ENCODE peak calls at places on chromosomes 2 and 18, in six cellular contexts. Y is hepatocyte, K is tibial artery, J is heart right ventricle, Z is right lobe of liver, G is IMR-90. X is an unnamed sample. For H3K27me3 and H3K36me3, the result is how much of the 10 kb centered on the place peaks cover.

GRCh38 chr2:207871911-207872310 is 102.2 kb upstream of the FZD5 start:
- DNase-seq in Y (no peak), K (no peak), J (no peak), Z (no peak), G (no peak), X (no peak)

GRCh38 chr2:226799211-226799975 is at the start of gene IRS1:
- DNase-seq in Y (peak), K (peak), J (peak), Z (peak), G (peak), X (peak)

GRCh38 chr18:52000435-52000834 is 339.6 kb upstream of the DCC start:
- DNase-seq in Y (no peak), K (no peak), J (no peak), Z (no peak), G (no peak), X (no peak)

GRCh38 chr2:97067279-97068004 is 27.2 kb downstream of the FAHD2B start:
- DNase-seq in Y (no peak), K (no peak), J (no peak), Z (no peak), G (no peak), X (no peak)

GRCh38 chr2:178229927-178230326 is 35.6 kb downstream of the OSBPL6 start:
- DNase-seq in Y (no peak), K (no peak), J (no peak), Z (no peak), G (no peak), X (peak)

GRCh38 chr2:119383410-119384140 is 16.8 kb downstream of the DBI start:
- DNase-seq in Y (peak), K (no peak), J (no peak), Z (no peak), G (no peak), X (no peak)

GRCh38 chr2:241629762-241630435 is 7.1 kb downstream of the THAP4 start:
- DNase-seq in Y (no peak), K (no peak), J (no peak), Z (no peak), G (peak), X (no peak)

GRCh38 chr2:109370399-109370990 is 241.5 kb downstream of the SH3RF3 start:
- DNase-seq in Y (no peak), K (no peak), J (no peak), Z (no peak), G (no peak), X (no peak)

GRCh38 chr2:238670341-238670681 is 177.6 kb upstream of the TWIST2 start:
- DNase-seq in Y (no peak), K (no peak), J (no peak), Z (no peak), G (no peak), X (no peak)

GRCh38 chr2:56183643-56184499 is at the start of gene CCDC85A:
- DNase-seq in Y (peak), K (peak), J (peak), Z (peak), G (peak), X (peak)
- H3K27me3 ChIP-seq in Y (under half), K (under half), J (half or more), Z (under half), G (under half), X (under half)

GRCh38 chr2:43948370-43948769 is 47.4 kb downstream of the LRPPRC start:
- DNase-seq in Y (no peak), K (no peak), J (no peak), Z (no peak), G (no peak), X (no peak)
- H3K36me3 ChIP-seq in Y (under half), K (half or more), J (half or more), Z (under half), G (under half), X (under half)

GRCh38 chr2:74142340-74142739 is 5.4 kb downstream of the BOLA3 start:
- DNase-seq in Y (no peak), K (no peak), J (no peak), Z (no peak), G (no peak), X (no peak)
- TF ChIP-seq CTCF in Y (no peak), K (no peak), J (no peak), Z (no peak), G (no peak), X (peak)

DNA sequence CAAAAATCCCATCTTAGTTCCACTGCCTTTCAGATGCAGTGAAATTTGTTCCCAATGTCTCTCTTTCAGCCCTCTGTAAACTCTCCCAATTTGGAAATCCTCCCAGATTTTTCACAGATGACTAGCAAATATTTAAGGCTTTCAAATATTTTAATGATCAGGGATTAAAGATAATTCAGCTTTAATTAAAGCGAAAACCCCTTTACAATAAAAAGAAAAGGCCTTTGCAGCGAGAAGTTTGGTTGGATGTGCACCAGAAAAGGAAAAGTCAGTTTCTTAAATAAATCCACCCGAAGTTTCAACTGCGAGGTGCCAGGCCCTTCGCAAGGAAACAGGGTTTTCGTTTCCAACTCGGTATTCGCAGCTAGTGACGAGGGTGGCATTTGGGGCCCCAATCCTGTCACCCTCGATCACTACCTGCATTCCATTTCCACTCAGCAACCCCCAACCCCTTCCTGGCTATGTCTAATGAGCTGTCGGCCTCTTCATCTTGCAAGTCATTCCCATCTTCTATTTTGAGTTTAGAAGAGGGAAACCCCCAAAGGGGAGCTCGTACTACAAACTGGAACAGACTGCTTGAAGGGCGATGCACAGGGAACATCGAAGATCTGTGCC is 1.5 kb downstream of the RAX start:
- DNase-seq in Y (no peak), K (no peak), J (no peak), Z (no peak), G (no peak), X (no peak)
- H3K27me3 ChIP-seq in Y (half or more), K (under half), J (half or more), Z (half or more), G (half or more), X (half or more)

GRCh38 chr2:7693246-7694065 is 776.2 kb downstream of the RNF144A start:
- DNase-seq in Y (no peak), K (no peak), J (no peak), Z (no peak), G (no peak), X (no peak)
- H3K36me3 ChIP-seq in Y (under half), K (under half), J (under half), Z (under half), G (under half), X (under half)

GRCh38 chr2:85887566-85888019 is 1.2 kb downstream of the ST3GAL5 start:
- DNase-seq in Y (peak), K (peak), J (peak), Z (peak), G (peak), X (peak)
- TF ChIP-seq CTCF in Y (peak), K (no peak), J (peak), Z (peak), G (peak), X (peak)

GRCh38 chr2:219434718-219435525 is at the start of gene SPEG:
- DNase-seq in Y (no peak), K (no peak), J (no peak), Z (no peak), G (no peak), X (no peak)
- H3K27me3 ChIP-seq in Y (under half), K (under half), J (half or more), Z (under half), G (under half), X (under half)

DNA sequence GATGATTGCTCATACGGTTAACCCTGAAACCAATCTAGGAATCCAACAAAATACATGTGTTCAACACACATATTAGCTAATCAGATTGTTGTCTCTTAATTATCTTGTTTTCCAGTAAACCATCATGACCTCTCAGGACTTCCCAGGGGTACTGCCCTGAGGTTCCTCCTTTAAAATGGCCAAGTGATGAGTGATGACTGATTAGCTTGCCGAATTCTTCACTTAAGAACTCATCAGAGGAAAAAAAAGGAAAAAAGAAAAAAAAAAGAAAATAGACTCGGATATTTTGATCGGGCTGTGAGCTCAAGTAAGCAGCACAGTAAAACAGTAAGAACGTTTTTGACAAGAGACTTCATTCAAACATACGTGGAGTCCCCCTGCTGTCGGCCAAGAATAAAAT is 40.7 kb downstream of the COLEC12 start:
- DNase-seq in Y (no peak), K (no peak), J (no peak), Z (no peak), G (no peak), X (no peak)
- H3K36me3 ChIP-seq in Y (under half), K (under half), J (under half), Z (under half), G (under half), X (under half)

GRCh38 chr2:79100301-79100700 is 12.5 kb upstream of the REG1B start:
- DNase-seq in Y (no peak), K (no peak), J (no peak), Z (no peak), G (no peak), X (no peak)

GRCh38 chr2:79103199-79103598 is 15.4 kb upstream of the REG1B start:
- DNase-seq in Y (peak), K (no peak), J (no peak), Z (no peak), G (no peak), X (no peak)

GRCh38 chr2:79101024-79101423 is 13.2 kb upstream of the REG1B start:
- DNase-seq in Y (no peak), K (no peak), J (no peak), Z (no peak), G (no peak), X (no peak)

DNA sequence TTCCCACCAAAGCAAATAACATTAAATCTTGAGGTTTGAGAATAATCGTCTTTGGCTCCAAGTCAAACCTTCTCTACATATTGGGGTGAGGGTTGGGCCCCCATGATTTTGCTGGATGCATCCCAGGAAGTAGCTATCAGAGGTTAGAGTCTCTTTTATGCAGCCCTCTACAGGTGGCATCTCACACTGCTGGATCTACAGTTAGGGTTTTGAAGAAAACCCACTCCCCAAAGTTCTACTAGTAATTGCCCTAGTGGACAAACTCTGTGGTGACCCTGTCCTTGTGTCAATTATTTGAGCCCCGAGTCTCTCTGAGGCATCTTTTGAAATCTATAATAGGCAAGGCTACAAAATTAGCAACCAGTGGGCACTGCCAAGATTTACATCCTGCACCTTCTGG is 15.0 kb upstream of the REG1A start:
- DNase-seq in Y (no peak), K (no peak), J (no peak), Z (no peak), G (no peak), X (no peak)
- TF ChIP-seq CTCF in Y (no peak), K (no peak), J (no peak), Z (no peak), G (no peak), X (no peak)